ENCODE peak calls at places on chromosomes 11 and 22, in four cellular contexts. M is choroid plexus epithelial cell, B is neural progenitor cell, P is HFF-Myc. Y is an unnamed sample.

GRCh38 chr11:123798513-123799252 is 7.5 kb downstream of the OR6M1 start:
- DNase-seq in M (no peak), B (no peak), P (no peak), Y (no peak)

GRCh38 chr11:119934866-119935265 is 203.0 kb downstream of the TRIM29 start:
- DNase-seq in M (no peak), B (no peak), P (no peak), Y (no peak)

GRCh38 chr11:73334244-73335203 is 26.4 kb downstream of the ARHGEF17 start:
- DNase-seq in M (peak; percentile 95), B (peak; percentile 39), P (no peak), Y (peak; percentile 38)

GRCh38 chr11:43517518-43517917 is 158.8 kb downstream of the TTC17 start:
- DNase-seq in M (peak; percentile 49), B (no peak), P (no peak), Y (no peak)

GRCh38 chr11:71283960-71284359 is 31.6 kb upstream of the SHANK2 start:
- DNase-seq in M (no peak), B (no peak), P (no peak), Y (no peak)

GRCh38 chr11:57499413-57499982 is 16.0 kb downstream of the SLC43A1 start:
- DNase-seq in M (peak; percentile 97), B (peak; percentile 96), P (peak; percentile 51), Y (peak; percentile 99)

GRCh38 chr11:16239130-16240105 is 116.9 kb downstream of the SOX6 start:
- DNase-seq in M (no peak), B (peak; percentile 3), P (no peak), Y (no peak)

GRCh38 chr11:109745996-109746625 is 324.1 kb downstream of the C11orf87 start:
- DNase-seq in M (no peak), B (no peak), P (no peak), Y (no peak)

GRCh38 chr11:75339685-75340409 is 11.6 kb downstream of the ARRB1 start:
- DNase-seq in M (no peak), B (peak; percentile 23), P (no peak), Y (no peak)

GRCh38 chr11:71179877-71180276 is 72.5 kb downstream of the SHANK2 start:
- DNase-seq in M (no peak), B (no peak), P (no peak), Y (no peak)

GRCh38 chr11:44946268-44946667 is 4.4 kb downstream of the TP53I11 start:
- DNase-seq in M (no peak), B (no peak), P (no peak), Y (no peak)

GRCh38 chr11:125621995-125622394 is 3.0 kb upstream of the CHEK1 start:
- DNase-seq in M (peak; percentile 52), B (no peak), P (no peak), Y (no peak)

GRCh38 chr11:2089536-2090165 is 49.5 kb downstream of the IGF2 start:
- DNase-seq in M (peak; percentile 58), B (peak; percentile 47), P (no peak), Y (no peak)

GRCh38 chr22:40890881-40891280 is 29.0 kb upstream of the DNAJB7 start:
- DNase-seq in M (peak; percentile 40), B (no peak), P (peak; percentile 65), Y (no peak)

GRCh38 chr11:413120-414081 is 1.4 kb downstream of the SIGIRR start:
- DNase-seq in M (no peak), B (no peak), P (no peak), Y (peak; percentile 6)

GRCh38 chr11:17478064-17478463 is 1.4 kb upstream of the ABCC8 start:
- DNase-seq in M (peak; percentile 12), B (peak; percentile 35), P (no peak), Y (no peak)

GRCh38 chr11:108826136-108826535 is 161.3 kb downstream of the DDX10 start:
- DNase-seq in M (no peak), B (no peak), P (no peak), Y (no peak)

GRCh38 chr22:22210375-22210774 is 34.2 kb upstream of the VPREB1 start:
- DNase-seq in M (peak; percentile 58), B (no peak), P (peak; percentile 20), Y (no peak)

GRCh38 chr11:67606477-67607295 is at the start of gene NDUFV1:
- DNase-seq in M (peak; percentile 93), B (peak; percentile 100), P (peak; percentile 62), Y (peak; percentile 98)
- TF ChIP-seq CTCF in M (peak; percentile 49), B (peak; percentile 59), P (peak; percentile 45), Y (peak; percentile 45)

GRCh38 chr22:23894710-23895598 is 771 bp downstream of the MIF start:
- DNase-seq in M (peak; percentile 94), B (peak; percentile 90), P (no peak), Y (peak; percentile 65)
- TF ChIP-seq CTCF in M (peak; percentile 39), B (peak; percentile 54), P (peak; percentile 18), Y (peak; percentile 36)

GRCh38 chr11:91220476-91221202 is 997.8 kb upstream of the CHORDC1 start:
- DNase-seq in M (peak; percentile 74), B (no peak), P (no peak), Y (no peak)
- TF ChIP-seq CTCF in M (no peak), B (no peak), P (no peak), Y (no peak)

DNA sequence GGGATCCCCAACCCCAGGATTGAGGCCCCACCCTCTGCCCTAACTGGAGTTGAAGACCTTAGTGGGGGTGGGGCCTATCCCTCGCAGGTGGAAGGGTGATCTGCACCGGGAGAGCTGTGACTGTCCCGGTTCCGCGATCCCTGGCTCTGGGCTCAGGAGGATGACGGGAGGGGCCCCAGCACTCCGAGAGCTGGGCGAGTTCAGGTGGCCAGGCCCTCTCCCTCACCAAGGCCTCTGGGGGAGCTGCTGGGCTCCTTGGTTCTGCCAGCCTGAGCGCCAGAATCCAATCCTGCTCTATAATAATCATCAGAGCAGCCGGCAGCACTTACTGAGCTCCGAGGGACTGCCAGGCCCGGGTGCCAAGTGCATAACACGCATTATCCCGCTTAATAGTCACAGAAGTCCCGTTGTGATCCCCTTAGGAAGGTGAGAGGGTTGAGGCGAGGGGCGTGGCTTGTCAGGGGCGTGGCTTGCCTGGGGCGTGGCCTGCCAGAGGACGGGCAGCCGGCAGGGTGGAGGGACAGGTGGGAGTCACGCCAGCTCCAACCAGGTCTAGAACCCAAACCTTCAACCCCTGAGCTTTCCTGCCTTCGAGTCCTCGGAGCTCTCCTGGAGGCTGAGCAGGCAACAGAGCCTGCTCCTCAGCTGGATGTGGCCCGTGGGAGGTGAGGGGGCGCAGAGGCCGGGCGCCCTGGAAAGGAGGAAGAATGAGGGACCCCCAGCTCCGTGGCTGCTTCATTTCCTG is 7.2 kb upstream of the SYT7 start:
- DNase-seq in M (no peak), B (peak; percentile 76), P (no peak), Y (peak; percentile 79)
- TF ChIP-seq CTCF in M (peak; percentile 28), B (peak; percentile 39), P (no peak), Y (no peak)

DNA sequence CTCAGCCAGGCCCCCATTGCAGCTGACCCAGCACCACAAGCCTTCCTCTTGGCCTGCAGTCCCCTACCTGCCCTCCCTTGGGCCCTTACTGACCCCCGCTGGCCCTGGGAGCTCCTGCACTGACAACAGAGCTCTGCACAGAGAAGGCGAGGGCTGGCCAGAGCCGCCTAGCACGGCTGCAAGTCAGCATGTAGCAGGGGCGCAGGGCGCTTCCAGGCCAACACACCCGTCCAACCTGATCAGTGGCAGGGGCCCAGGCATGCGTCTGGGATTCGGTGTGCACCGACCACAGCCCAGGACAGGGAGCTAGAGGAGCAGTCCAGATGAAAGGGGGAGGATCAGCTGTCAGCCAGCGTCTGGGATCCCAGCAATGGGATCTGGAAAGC is 7.6 kb downstream of the WNT7B start:
- DNase-seq in M (peak; percentile 19), B (peak; percentile 73), P (no peak), Y (no peak)
- TF ChIP-seq CTCF in M (no peak), B (peak; percentile 54), P (peak; percentile 12), Y (no peak)

DNA sequence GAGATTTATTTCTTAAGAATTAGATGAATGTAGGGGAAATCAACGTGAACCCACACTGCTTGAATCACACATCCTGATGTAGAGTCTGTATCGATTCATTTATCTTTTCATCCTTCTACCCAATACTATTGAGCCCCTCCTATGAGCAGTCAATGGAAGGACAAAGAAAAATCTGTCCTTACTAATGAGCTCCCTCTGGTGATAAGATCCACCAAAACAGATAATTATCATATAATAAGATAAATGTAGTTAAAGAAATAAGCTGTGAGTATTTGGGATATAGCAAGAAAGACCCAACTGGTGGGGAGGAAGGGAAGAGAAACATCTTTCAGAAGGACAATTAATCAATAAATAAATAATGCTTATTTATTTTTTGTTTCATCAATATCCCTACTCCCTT is 385.1 kb upstream of the CCDC90B start:
- DNase-seq in M (peak; percentile 26), B (no peak), P (no peak), Y (no peak)
- TF ChIP-seq CTCF in M (peak; percentile 30), B (no peak), P (no peak), Y (no peak)

GRCh38 chr11:76614471-76615183 is 55.9 kb downstream of the LRRC32 start:
- DNase-seq in M (no peak), B (no peak), P (no peak), Y (no peak)
- TF ChIP-seq CTCF in M (no peak), B (no peak), P (no peak), Y (no peak)

GRCh38 chr22:27990879-27991278 is 71.8 kb upstream of the PITPNB start:
- DNase-seq in M (peak; percentile 70), B (peak; percentile 84), P (no peak), Y (peak; percentile 51)
- TF ChIP-seq CTCF in M (peak; percentile 72), B (peak; percentile 72), P (peak; percentile 49), Y (peak; percentile 52)